ENCODE peak calls at places on chromosomes 3 and 15, in seven cellular contexts. X is T1000, V is lower lobe of right lung, E is C1 segment of cervical spinal cord, B is memory B cell, H is non-pigmented ciliary epithelial cell, T is cardiac septum. R is an unnamed sample.

GRCh38 chr15:73597036-73597638 is 36.1 kb downstream of the NPTN start:
- DNase-seq in X (no peak), V (no peak), E (no peak), B (no peak), H (no peak), T (no peak), R (no peak)

GRCh38 chr3:109045271-109046051 is 72.5 kb downstream of the MORC1 start:
- DNase-seq in X (no peak), V (no peak), E (no peak), B (no peak), H (no peak), T (no peak), R (no peak)

GRCh38 chr3:98732239-98733054 is 30.7 kb upstream of the ST3GAL6 start:
- DNase-seq in X (no peak), V (peak), E (peak), B (peak), H (no peak), T (peak), R (peak)

GRCh38 chr15:57375827-57376694 is at the start of gene CGNL1:
- DNase-seq in X (no peak), V (peak), E (peak), B (no peak), H (no peak), T (no peak), R (no peak)

GRCh38 chr3:42308651-42309050 is 42.7 kb upstream of the CCK start:
- DNase-seq in X (no peak), V (no peak), E (no peak), B (no peak), H (no peak), T (no peak), R (no peak)

GRCh38 chr3:190059242-190059590 is 61.5 kb downstream of the P3H2 start:
- DNase-seq in X (no peak), V (no peak), E (no peak), B (no peak), H (no peak), T (no peak), R (no peak)

GRCh38 chr15:50415752-50416404 is 8.3 kb upstream of the USP8 start:
- DNase-seq in X (no peak), V (no peak), E (no peak), B (no peak), H (no peak), T (no peak), R (no peak)

GRCh38 chr3:71428841-71429609 is 154.5 kb downstream of the FOXP1 start:
- DNase-seq in X (no peak), V (peak), E (no peak), B (no peak), H (peak), T (no peak), R (no peak)

GRCh38 chr3:185715091-185715490 is 109.8 kb downstream of the IGF2BP2 start:
- DNase-seq in X (no peak), V (no peak), E (no peak), B (no peak), H (no peak), T (no peak), R (no peak)

GRCh38 chr3:116413319-116413718 is 32.0 kb downstream of the LSAMP start:
- DNase-seq in X (no peak), V (no peak), E (no peak), B (no peak), H (no peak), T (no peak), R (no peak)

GRCh38 chr15:48415036-48415886 is 84.0 kb downstream of the DUT start:
- DNase-seq in X (no peak), V (no peak), E (no peak), B (no peak), H (no peak), T (no peak), R (no peak)

GRCh38 chr3:23459437-23459836 is 256.3 kb downstream of the UBE2E2 start:
- DNase-seq in X (no peak), V (no peak), E (no peak), B (no peak), H (no peak), T (no peak), R (no peak)

GRCh38 chr3:153144779-153145178 is 17.2 kb upstream of the RAP2B start:
- DNase-seq in X (no peak), V (no peak), E (no peak), B (no peak), H (no peak), T (no peak), R (no peak)

GRCh38 chr3:141796436-141797166 is 33.4 kb downstream of the GRK7 start:
- DNase-seq in X (no peak), V (no peak), E (no peak), B (peak), H (peak), T (no peak), R (no peak)

GRCh38 chr3:12914075-12914474 is 72.7 kb upstream of the RPL32 start:
- DNase-seq in X (no peak), V (no peak), E (no peak), B (no peak), H (no peak), T (no peak), R (no peak)

GRCh38 chr3:114411292-114411691 is 117.5 kb downstream of the TIGIT start:
- DNase-seq in X (no peak), V (no peak), E (no peak), B (no peak), H (no peak), T (no peak), R (no peak)

GRCh38 chr3:190566043-190566933 is 52.4 kb downstream of the IL1RAP start:
- DNase-seq in X (peak), V (peak), E (peak), B (no peak), H (peak), T (peak), R (peak)

GRCh38 chr3:168417016-168417415 is 321.3 kb upstream of the GOLIM4 start:
- DNase-seq in X (no peak), V (no peak), E (no peak), B (no peak), H (no peak), T (no peak), R (no peak)

R was measured in substantia nigra.